ENCODE peak calls at places on chromosomes 7 and 10, in nine cellular contexts. One of them, this sample, is unnamed.

GRCh38 chr7:9854605-9855004 is 1119.1 kb upstream of the PHF14 start:
- DNase-seq in heart right ventricle: no peak
- DNase-seq in CD4-positive, alpha-beta T cell: no peak
- DNase-seq in glutamatergic neuron: no peak
- DNase-seq in uterus: no peak
- DNase-seq in mammary epithelial cell: no peak
- DNase-seq in PC-9: no peak
- DNase-seq in omental fat pad: no peak
- DNase-seq in type B pancreatic cell: no peak
- DNase-seq in this sample: no peak

GRCh38 chr7:107678110-107678753 is 17.6 kb downstream of the SLC26A4 start:
- DNase-seq in heart right ventricle: no peak
- DNase-seq in CD4-positive, alpha-beta T cell: no peak
- DNase-seq in glutamatergic neuron: no peak
- DNase-seq in uterus: no peak
- DNase-seq in mammary epithelial cell: no peak
- DNase-seq in PC-9: no peak
- DNase-seq in omental fat pad: no peak
- DNase-seq in type B pancreatic cell: no peak
- DNase-seq in this sample: no peak

GRCh38 chr10:87960230-87960629 is 96.8 kb downstream of the PTEN start:
- DNase-seq in heart right ventricle: no peak
- DNase-seq in CD4-positive, alpha-beta T cell: no peak
- DNase-seq in glutamatergic neuron: no peak
- DNase-seq in uterus: no peak
- DNase-seq in mammary epithelial cell: no peak
- DNase-seq in PC-9: no peak
- DNase-seq in omental fat pad: no peak
- DNase-seq in type B pancreatic cell: no peak
- DNase-seq in this sample: no peak

GRCh38 chr7:76338298-76339084 is 20.3 kb downstream of the YWHAG start:
- DNase-seq in heart right ventricle: no peak
- DNase-seq in CD4-positive, alpha-beta T cell: no peak
- DNase-seq in glutamatergic neuron: no peak
- DNase-seq in uterus: no peak
- DNase-seq in mammary epithelial cell: peak; percentile 83
- DNase-seq in PC-9: peak; percentile 62
- DNase-seq in omental fat pad: no peak
- DNase-seq in type B pancreatic cell: no peak
- DNase-seq in this sample: no peak

GRCh38 chr7:155371884-155372781 is 74.5 kb downstream of the INSIG1 start:
- DNase-seq in heart right ventricle: no peak
- DNase-seq in CD4-positive, alpha-beta T cell: no peak
- DNase-seq in glutamatergic neuron: no peak
- DNase-seq in uterus: no peak
- DNase-seq in mammary epithelial cell: peak; percentile 18
- DNase-seq in PC-9: no peak
- DNase-seq in omental fat pad: no peak
- DNase-seq in type B pancreatic cell: no peak
- DNase-seq in this sample: no peak

GRCh38 chr7:84637568-84638338 is 443.2 kb upstream of the SEMA3A start:
- DNase-seq in heart right ventricle: no peak
- DNase-seq in CD4-positive, alpha-beta T cell: no peak
- DNase-seq in glutamatergic neuron: no peak
- DNase-seq in uterus: no peak
- DNase-seq in mammary epithelial cell: peak; percentile 58
- DNase-seq in PC-9: peak; percentile 14
- DNase-seq in omental fat pad: no peak
- DNase-seq in type B pancreatic cell: no peak
- DNase-seq in this sample: no peak

GRCh38 chr10:6493521-6494451 is 86.3 kb downstream of the PRKCQ start:
- DNase-seq in heart right ventricle: no peak
- DNase-seq in CD4-positive, alpha-beta T cell: no peak
- DNase-seq in glutamatergic neuron: no peak
- DNase-seq in uterus: no peak
- DNase-seq in mammary epithelial cell: peak; percentile 89
- DNase-seq in PC-9: no peak
- DNase-seq in omental fat pad: no peak
- DNase-seq in type B pancreatic cell: no peak
- DNase-seq in this sample: no peak

GRCh38 chr10:70378122-70378521 is 4.3 kb downstream of the LRRC20 start:
- DNase-seq in heart right ventricle: no peak
- DNase-seq in CD4-positive, alpha-beta T cell: no peak
- DNase-seq in glutamatergic neuron: no peak
- DNase-seq in uterus: peak; percentile 39
- DNase-seq in mammary epithelial cell: peak; percentile 95
- DNase-seq in PC-9: peak; percentile 81
- DNase-seq in omental fat pad: no peak
- DNase-seq in type B pancreatic cell: no peak
- DNase-seq in this sample: peak; percentile 54

GRCh38 chr10:33244354-33244967 is 90.0 kb downstream of the NRP1 start:
- DNase-seq in heart right ventricle: no peak
- DNase-seq in CD4-positive, alpha-beta T cell: no peak
- DNase-seq in glutamatergic neuron: no peak
- DNase-seq in uterus: no peak
- DNase-seq in mammary epithelial cell: no peak
- DNase-seq in PC-9: no peak
- DNase-seq in omental fat pad: no peak
- DNase-seq in type B pancreatic cell: no peak
- DNase-seq in this sample: no peak

GRCh38 chr10:32957341-32958084 is 517 bp downstream of the ITGB1 start:
- DNase-seq in heart right ventricle: peak; percentile 66
- DNase-seq in CD4-positive, alpha-beta T cell: peak; percentile 8
- DNase-seq in glutamatergic neuron: peak; percentile 69
- DNase-seq in uterus: peak; percentile 52
- DNase-seq in mammary epithelial cell: peak; percentile 58
- DNase-seq in PC-9: no peak
- DNase-seq in omental fat pad: no peak
- DNase-seq in type B pancreatic cell: peak; percentile 75
- DNase-seq in this sample: peak; percentile 74

GRCh38 chr7:112154690-112155089 is 51.5 kb downstream of the DOCK4 start:
- DNase-seq in heart right ventricle: no peak
- DNase-seq in CD4-positive, alpha-beta T cell: no peak
- DNase-seq in glutamatergic neuron: no peak
- DNase-seq in uterus: no peak
- DNase-seq in mammary epithelial cell: no peak
- DNase-seq in PC-9: no peak
- DNase-seq in omental fat pad: no peak
- DNase-seq in type B pancreatic cell: no peak
- DNase-seq in this sample: no peak

GRCh38 chr10:63633677-63634487 is 112.7 kb downstream of the REEP3 start:
- DNase-seq in heart right ventricle: no peak
- DNase-seq in CD4-positive, alpha-beta T cell: no peak
- DNase-seq in glutamatergic neuron: no peak
- DNase-seq in uterus: no peak
- DNase-seq in mammary epithelial cell: peak; percentile 46
- DNase-seq in PC-9: peak; percentile 21
- DNase-seq in omental fat pad: no peak
- DNase-seq in type B pancreatic cell: no peak
- DNase-seq in this sample: peak; percentile 43
- TF ChIP-seq CTCF in heart right ventricle: peak; percentile 44
- TF ChIP-seq CTCF in CD4-positive, alpha-beta T cell: no peak
- TF ChIP-seq CTCF in glutamatergic neuron: no peak
- TF ChIP-seq CTCF in uterus: peak; percentile 21
- TF ChIP-seq CTCF in mammary epithelial cell: peak; percentile 63
- TF ChIP-seq CTCF in PC-9: peak; percentile 69
- TF ChIP-seq CTCF in omental fat pad: no peak
- TF ChIP-seq CTCF in type B pancreatic cell: peak; percentile 65
- TF ChIP-seq CTCF in this sample: peak; percentile 47

GRCh38 chr10:47310090-47310505 is 10.1 kb downstream of the GDF10 start:
- DNase-seq in heart right ventricle: no peak
- DNase-seq in CD4-positive, alpha-beta T cell: no peak
- DNase-seq in glutamatergic neuron: no peak
- DNase-seq in uterus: no peak
- DNase-seq in mammary epithelial cell: no peak
- DNase-seq in PC-9: no peak
- DNase-seq in omental fat pad: no peak
- DNase-seq in type B pancreatic cell: no peak
- DNase-seq in this sample: no peak

GRCh38 chr10:47307381-47307780 is 7.4 kb downstream of the GDF10 start:
- DNase-seq in heart right ventricle: no peak
- DNase-seq in CD4-positive, alpha-beta T cell: no peak
- DNase-seq in glutamatergic neuron: no peak
- DNase-seq in uterus: no peak
- DNase-seq in mammary epithelial cell: no peak
- DNase-seq in PC-9: no peak
- DNase-seq in omental fat pad: no peak
- DNase-seq in type B pancreatic cell: no peak
- DNase-seq in this sample: no peak

GRCh38 chr10:47308775-47309174 is 8.8 kb downstream of the GDF10 start:
- DNase-seq in heart right ventricle: no peak
- DNase-seq in CD4-positive, alpha-beta T cell: no peak
- DNase-seq in glutamatergic neuron: no peak
- DNase-seq in uterus: no peak
- DNase-seq in mammary epithelial cell: no peak
- DNase-seq in PC-9: no peak
- DNase-seq in omental fat pad: no peak
- DNase-seq in type B pancreatic cell: no peak
- DNase-seq in this sample: no peak

GRCh38 chr10:47311193-47311899 is 10.9 kb upstream of the GDF2 start:
- DNase-seq in heart right ventricle: no peak
- DNase-seq in CD4-positive, alpha-beta T cell: peak; percentile 33
- DNase-seq in glutamatergic neuron: no peak
- DNase-seq in uterus: no peak
- DNase-seq in mammary epithelial cell: no peak
- DNase-seq in PC-9: peak; percentile 83
- DNase-seq in omental fat pad: no peak
- DNase-seq in type B pancreatic cell: no peak
- DNase-seq in this sample: peak; percentile 67

DNA sequence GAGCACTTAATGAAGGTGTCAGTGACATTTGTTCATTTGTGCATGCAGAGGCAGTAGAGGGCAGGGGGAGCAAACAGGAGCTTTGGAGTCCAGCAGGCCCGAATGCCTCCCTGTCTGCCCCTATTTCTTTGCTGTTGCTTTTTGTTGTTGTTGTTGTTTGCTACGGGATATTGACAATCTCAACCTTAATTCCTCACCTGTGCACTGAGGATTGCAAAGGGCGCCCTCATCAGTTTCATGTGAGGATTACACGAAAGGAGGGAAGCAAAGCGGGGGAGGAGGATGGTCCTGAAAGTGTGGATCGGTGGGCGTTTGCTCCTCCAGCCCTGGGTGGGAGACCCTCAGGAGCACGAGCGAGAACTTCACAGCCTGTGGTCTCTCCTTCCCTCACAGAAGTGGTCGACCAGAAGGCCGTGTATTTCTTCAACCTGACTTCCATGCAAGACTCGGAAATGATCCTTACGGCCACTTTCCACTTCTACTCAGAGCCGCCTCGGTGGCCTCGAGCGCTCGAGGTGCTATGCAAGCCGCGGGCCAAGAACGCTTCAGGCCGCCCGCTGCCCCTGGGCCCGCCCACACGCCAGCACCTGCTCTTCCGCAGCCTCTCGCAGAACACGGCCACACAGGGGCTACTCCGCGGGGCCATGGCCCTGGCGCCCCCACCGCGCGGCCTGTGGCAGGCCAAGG is 9.5 kb downstream of the GDF10 start:
- DNase-seq in heart right ventricle: no peak
- DNase-seq in CD4-positive, alpha-beta T cell: no peak
- DNase-seq in glutamatergic neuron: no peak
- DNase-seq in uterus: no peak
- DNase-seq in mammary epithelial cell: no peak
- DNase-seq in PC-9: no peak
- DNase-seq in omental fat pad: no peak
- DNase-seq in type B pancreatic cell: no peak
- DNase-seq in this sample: no peak
- TF ChIP-seq CTCF in heart right ventricle: peak; percentile 34
- TF ChIP-seq CTCF in CD4-positive, alpha-beta T cell: no peak
- TF ChIP-seq CTCF in glutamatergic neuron: peak; percentile 56
- TF ChIP-seq CTCF in uterus: no peak
- TF ChIP-seq CTCF in mammary epithelial cell: peak; percentile 46
- TF ChIP-seq CTCF in PC-9: peak; percentile 70
- TF ChIP-seq CTCF in omental fat pad: no peak
- TF ChIP-seq CTCF in type B pancreatic cell: peak; percentile 56
- TF ChIP-seq CTCF in this sample: peak; percentile 45

GRCh38 chr10:85548038-85548437 is 818.6 kb downstream of the GRID1 start:
- DNase-seq in heart right ventricle: no peak
- DNase-seq in CD4-positive, alpha-beta T cell: peak; percentile 4
- DNase-seq in glutamatergic neuron: no peak
- DNase-seq in uterus: no peak
- DNase-seq in mammary epithelial cell: peak; percentile 76
- DNase-seq in PC-9: peak; percentile 24
- DNase-seq in omental fat pad: no peak
- DNase-seq in type B pancreatic cell: no peak
- DNase-seq in this sample: peak; percentile 59
- TF ChIP-seq CTCF in heart right ventricle: no peak
- TF ChIP-seq CTCF in CD4-positive, alpha-beta T cell: peak; percentile 64
- TF ChIP-seq CTCF in glutamatergic neuron: peak; percentile 35
- TF ChIP-seq CTCF in uterus: peak; percentile 14
- TF ChIP-seq CTCF in mammary epithelial cell: peak; percentile 74
- TF ChIP-seq CTCF in PC-9: peak; percentile 64
- TF ChIP-seq CTCF in omental fat pad: no peak
- TF ChIP-seq CTCF in type B pancreatic cell: peak; percentile 73
- TF ChIP-seq CTCF in this sample: no peak

DNA sequence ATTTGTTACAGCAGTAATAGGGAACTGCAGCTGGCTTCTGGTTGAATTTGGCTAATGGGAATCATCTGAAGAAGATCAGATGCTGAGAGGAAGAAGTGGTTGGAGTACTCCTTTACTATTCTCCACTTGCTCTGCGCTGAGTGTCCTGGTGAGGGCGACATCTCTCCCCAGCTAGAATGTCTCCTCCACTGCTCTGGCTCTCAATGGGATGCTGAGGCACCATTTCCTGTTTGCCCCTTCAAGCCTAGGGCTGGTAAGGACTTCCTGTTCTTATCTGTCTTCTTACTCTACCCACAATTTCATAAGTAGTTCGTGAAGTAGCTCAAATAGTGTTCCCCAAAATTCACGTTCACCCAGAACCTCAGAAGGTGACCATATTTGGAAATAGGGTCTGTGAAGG is 43.2 kb upstream of the TES start:
- DNase-seq in heart right ventricle: no peak
- DNase-seq in CD4-positive, alpha-beta T cell: no peak
- DNase-seq in glutamatergic neuron: no peak
- DNase-seq in uterus: no peak
- DNase-seq in mammary epithelial cell: no peak
- DNase-seq in PC-9: no peak
- DNase-seq in omental fat pad: no peak
- DNase-seq in type B pancreatic cell: no peak
- DNase-seq in this sample: no peak
- TF ChIP-seq CTCF in heart right ventricle: peak; percentile 26
- TF ChIP-seq CTCF in CD4-positive, alpha-beta T cell: no peak
- TF ChIP-seq CTCF in glutamatergic neuron: no peak
- TF ChIP-seq CTCF in uterus: no peak
- TF ChIP-seq CTCF in mammary epithelial cell: no peak
- TF ChIP-seq CTCF in PC-9: no peak
- TF ChIP-seq CTCF in omental fat pad: no peak
- TF ChIP-seq CTCF in type B pancreatic cell: no peak
- TF ChIP-seq CTCF in this sample: no peak

DNA sequence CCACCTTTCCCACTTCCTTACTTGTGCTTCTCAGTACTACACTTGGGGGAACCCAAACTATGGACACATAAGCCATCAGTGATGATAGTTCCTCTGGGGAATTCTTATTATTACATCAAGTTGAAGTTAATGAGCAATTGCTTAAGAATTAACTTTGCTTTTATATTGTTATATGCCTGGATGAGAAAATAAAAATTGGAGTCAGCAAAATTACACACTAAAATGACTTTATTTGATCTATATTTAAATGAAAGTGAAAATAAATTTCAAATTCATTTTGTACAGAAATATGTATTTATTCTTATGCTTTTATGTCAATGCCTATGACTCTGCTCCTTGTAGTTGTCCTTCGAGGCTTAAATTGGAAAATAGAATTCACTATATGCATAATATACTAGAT is 149.4 kb upstream of the KCND2 start:
- DNase-seq in heart right ventricle: no peak
- DNase-seq in CD4-positive, alpha-beta T cell: no peak
- DNase-seq in glutamatergic neuron: no peak
- DNase-seq in uterus: no peak
- DNase-seq in mammary epithelial cell: no peak
- DNase-seq in PC-9: no peak
- DNase-seq in omental fat pad: no peak
- DNase-seq in type B pancreatic cell: no peak
- DNase-seq in this sample: no peak
- TF ChIP-seq CTCF in heart right ventricle: no peak
- TF ChIP-seq CTCF in CD4-positive, alpha-beta T cell: no peak
- TF ChIP-seq CTCF in glutamatergic neuron: no peak
- TF ChIP-seq CTCF in uterus: no peak
- TF ChIP-seq CTCF in mammary epithelial cell: no peak
- TF ChIP-seq CTCF in PC-9: no peak
- TF ChIP-seq CTCF in omental fat pad: no peak
- TF ChIP-seq CTCF in type B pancreatic cell: no peak
- TF ChIP-seq CTCF in this sample: no peak